ENCODE peak calls at places on chromosomes 3 and 15, in six cellular contexts. L is mammary epithelial cell; U is colonic mucosa; M is CD8-positive, alpha-beta T cell; H is tibial artery; B is breast epithelium. Z is an unnamed sample.

GRCh38 chr15:100786901-100787566 is 92.6 kb upstream of the ALDH1A3 start:
- DNase-seq in L (no peak), U (peak; percentile 13), M (no peak), H (peak; percentile 44), B (no peak), Z (no peak)

GRCh38 chr3:72414481-72415016 is 433.7 kb downstream of the SHQ1 start:
- DNase-seq in L (no peak), U (no peak), M (no peak), H (no peak), B (no peak), Z (no peak)

GRCh38 chr15:75338661-75339240 is 2.9 kb downstream of the COMMD4 start:
- DNase-seq in L (no peak), U (no peak), M (no peak), H (no peak), B (no peak), Z (no peak)

GRCh38 chr3:138068579-138069174 is 46.7 kb downstream of the DZIP1L start:
- DNase-seq in L (peak; percentile 53), U (peak; percentile 75), M (peak; percentile 63), H (peak; percentile 82), B (peak; percentile 73), Z (peak; percentile 30)

GRCh38 chr15:69934607-69935006 is 163.1 kb downstream of the TLE3 start:
- DNase-seq in L (no peak), U (no peak), M (no peak), H (peak; percentile 10), B (no peak), Z (no peak)

GRCh38 chr3:152969557-152970300 is 134.8 kb downstream of the P2RY1 start:
- DNase-seq in L (peak; percentile 56), U (no peak), M (no peak), H (no peak), B (no peak), Z (no peak)

GRCh38 chr3:69890094-69890493 is 109.4 kb upstream of the SAMMSON start:
- DNase-seq in L (peak; percentile 84), U (no peak), M (no peak), H (no peak), B (no peak), Z (no peak)

GRCh38 chr3:115800489-115801080 is 177.3 kb downstream of the GAP43 start:
- DNase-seq in L (peak; percentile 74), U (no peak), M (no peak), H (no peak), B (no peak), Z (no peak)

GRCh38 chr3:4531478-4532025 is 38.4 kb downstream of the ITPR1 start:
- DNase-seq in L (peak; percentile 49), U (no peak), M (no peak), H (no peak), B (no peak), Z (no peak)

GRCh38 chr3:114179575-114179974 is 723 bp upstream of the DRD3 start:
- DNase-seq in L (peak; percentile 42), U (no peak), M (no peak), H (no peak), B (no peak), Z (no peak)
- TF ChIP-seq CTCF in L (peak; percentile 19), U (no peak), M (peak; percentile 23), H (no peak), B (no peak), Z (no peak)

DNA sequence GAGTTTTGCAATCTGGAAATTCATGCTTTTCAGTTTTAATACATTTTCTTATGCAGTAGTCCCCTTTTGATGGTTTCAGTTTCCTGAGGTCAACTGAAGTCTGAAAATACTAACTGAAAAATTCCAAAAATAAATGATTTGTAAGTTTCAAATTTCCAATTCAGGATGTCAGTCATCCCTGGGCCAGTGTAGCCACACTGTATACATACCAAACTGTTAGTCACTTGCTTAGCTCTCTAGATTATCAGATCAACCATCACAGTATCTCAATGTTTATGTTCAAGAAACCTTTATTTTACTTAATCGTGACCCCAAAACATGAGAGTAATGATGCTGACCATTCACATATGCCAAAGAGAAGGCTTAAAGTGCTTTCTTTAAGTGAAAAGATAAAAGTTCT is 715.5 kb downstream of the GBE1 start:
- DNase-seq in L (no peak), U (no peak), M (no peak), H (no peak), B (no peak), Z (no peak)
- TF ChIP-seq CTCF in L (no peak), U (no peak), M (no peak), H (no peak), B (no peak), Z (no peak)

GRCh38 chr3:195004512-195005250 is 266.3 kb downstream of the XXYLT1 start:
- DNase-seq in L (no peak), U (peak; percentile 8), M (no peak), H (peak; percentile 32), B (no peak), Z (no peak)

GRCh38 chr3:195003893-195004289 is 267.1 kb downstream of the XXYLT1 start:
- DNase-seq in L (no peak), U (peak; percentile 6), M (no peak), H (peak; percentile 16), B (no peak), Z (no peak)

GRCh38 chr3:195007151-195007550 is 263.8 kb downstream of the XXYLT1 start:
- DNase-seq in L (no peak), U (no peak), M (no peak), H (peak; percentile 23), B (no peak), Z (no peak)

GRCh38 chr3:195005759-195006555 is 265.0 kb downstream of the XXYLT1 start:
- DNase-seq in L (no peak), U (no peak), M (no peak), H (peak; percentile 50), B (no peak), Z (no peak)

GRCh38 chr3:195005251-195005620 is 265.7 kb downstream of the XXYLT1 start:
- DNase-seq in L (no peak), U (no peak), M (no peak), H (peak; percentile 19), B (no peak), Z (no peak)
- TF ChIP-seq CTCF in L (no peak), U (no peak), M (no peak), H (no peak), B (no peak), Z (no peak)

GRCh38 chr15:76967067-76967466 is 27.9 kb upstream of the PSTPIP1 start:
- DNase-seq in L (no peak), U (no peak), M (no peak), H (no peak), B (no peak), Z (no peak)

GRCh38 chr15:76961277-76962010 is 29.9 kb downstream of the RCN2 start:
- DNase-seq in L (no peak), U (no peak), M (no peak), H (no peak), B (no peak), Z (no peak)

GRCh38 chr15:76962337-76963013 is 30.9 kb downstream of the RCN2 start:
- DNase-seq in L (no peak), U (no peak), M (no peak), H (no peak), B (no peak), Z (no peak)

GRCh38 chr15:76964157-76964556 is 30.8 kb upstream of the PSTPIP1 start:
- DNase-seq in L (no peak), U (no peak), M (no peak), H (no peak), B (no peak), Z (no peak)

GRCh38 chr15:76963596-76963995 is 31.3 kb upstream of the PSTPIP1 start:
- DNase-seq in L (peak; percentile 26), U (no peak), M (no peak), H (no peak), B (no peak), Z (no peak)
- TF ChIP-seq CTCF in L (no peak), U (no peak), M (no peak), H (no peak), B (no peak), Z (peak; percentile 17)